ENCODE peak calls at places on chromosome 20, in four cellular contexts. A is uterus, Q is NT2/D1, K is PC-3. M is an unnamed sample.
A peak's percentile ranks its signal among the peaks of the same experiment; 100 is the strongest.

GRCh38 chr20:20073851-20074252 is 21.5 kb downstream of the CFAP61 start:
- DNase-seq in A (no peak), Q (no peak), K (no peak), M (no peak)

GRCh38 chr20:58224097-58224496 is 4.4 kb downstream of the ANKRD60 start:
- DNase-seq in A (no peak), Q (no peak), K (peak; percentile 78), M (no peak)

GRCh38 chr20:63064745-63065711 is 58.3 kb upstream of the BHLHE23 start:
- DNase-seq in A (no peak), Q (no peak), K (no peak), M (no peak)

GRCh38 chr20:35674921-35675320 is 10.2 kb upstream of the CPNE1 start:
- DNase-seq in A (no peak), Q (no peak), K (no peak), M (peak; percentile 13)

GRCh38 chr20:60031107-60031506 is 72.9 kb downstream of the CDH26 start:
- DNase-seq in A (no peak), Q (no peak), K (no peak), M (peak; percentile 50)

GRCh38 chr20:16483024-16483423 is 90.2 kb downstream of the KIF16B start:
- DNase-seq in A (no peak), Q (no peak), K (no peak), M (no peak)

GRCh38 chr20:15882553-15882952 is 690.7 kb downstream of the KIF16B start:
- DNase-seq in A (no peak), Q (no peak), K (peak; percentile 43), M (no peak)

GRCh38 chr20:36344517-36345132 is 38.5 kb downstream of the DLGAP4 start:
- DNase-seq in A (no peak), Q (peak; percentile 72), K (peak; percentile 72), M (no peak)

GRCh38 chr20:56601166-56601565 is 27.9 kb upstream of the TFAP2C start:
- DNase-seq in A (no peak), Q (no peak), K (peak; percentile 43), M (no peak)

GRCh38 chr20:8633366-8633765 is 435.5 kb upstream of the PLCB4 start:
- DNase-seq in A (no peak), Q (no peak), K (peak; percentile 16), M (no peak)

GRCh38 chr20:24340933-24341332 is 128.5 kb upstream of the SYNDIG1 start:
- DNase-seq in A (no peak), Q (no peak), K (no peak), M (peak; percentile 21)

GRCh38 chr20:1331101-1331500 is 2.2 kb upstream of the SDCBP2 start:
- DNase-seq in A (no peak), Q (no peak), K (no peak), M (peak; percentile 26)

GRCh38 chr20:3670511-3670910 is 7.3 kb upstream of the GFRA4 start:
- DNase-seq in A (no peak), Q (no peak), K (peak; percentile 17), M (no peak)

GRCh38 chr20:22962567-22963439 is 72.3 kb upstream of the SSTR4 start:
- DNase-seq in A (no peak), Q (no peak), K (peak; percentile 85), M (no peak)

GRCh38 chr20:35146299-35146921 is 726 bp downstream of the EDEM2 start:
- DNase-seq in A (peak; percentile 30), Q (peak; percentile 20), K (peak; percentile 47), M (no peak)

GRCh38 chr20:63500902-63501817 is 2.3 kb upstream of the EEF1A2 start:
- DNase-seq in A (no peak), Q (no peak), K (no peak), M (no peak)

GRCh38 chr20:33828326-33828834 is 17.2 kb downstream of the CHMP4B start:
- DNase-seq in A (no peak), Q (no peak), K (no peak), M (no peak)

GRCh38 chr20:7291946-7292345 is 524.5 kb downstream of the BMP2 start:
- DNase-seq in A (no peak), Q (no peak), K (no peak), M (no peak)

GRCh38 chr20:48808382-48809034 is 19.3 kb downstream of the PREX1 start:
- DNase-seq in A (no peak), Q (no peak), K (peak; percentile 25), M (no peak)

GRCh38 chr20:56875052-56875663 is 246.1 kb downstream of the TFAP2C start:
- DNase-seq in A (no peak), Q (peak; percentile 39), K (peak; percentile 99), M (no peak)